ENCODE peak calls at places on chromosomes 16 and 17, in eight cellular contexts. F is pancreas; C is ovary; I is tibial nerve; B is effector memory CD4-positive, alpha-beta T cell; O is fibroblast of lung; X is CD4-positive, CD25-positive, alpha-beta regulatory T cell; Y is PC-3. U is an unnamed sample. For H3K27me3 and H3K4me1, the result is how much of the 10 kb centered on the place peaks cover.

GRCh38 chr17:14904406-14904805 is 360.7 kb downstream of the PMP22 start:
- DNase-seq in F (no peak), C (no peak), I (no peak), B (no peak), O (no peak), X (no peak), Y (no peak), U (no peak)

GRCh38 chr17:28018439-28019070 is 23.9 kb upstream of the NLK start:
- DNase-seq in F (no peak), C (no peak), I (no peak), B (no peak), O (peak), X (no peak), Y (peak), U (peak)

GRCh38 chr17:20066253-20066652 is 57.1 kb downstream of the SPECC1 start:
- DNase-seq in F (peak), C (peak), I (peak), B (no peak), O (peak), X (no peak), Y (peak), U (peak)

GRCh38 chr17:38504216-38504615 is 76.0 kb downstream of the ARHGAP23 start:
- DNase-seq in F (no peak), C (no peak), I (no peak), B (no peak), O (no peak), X (no peak), Y (no peak), U (no peak)

GRCh38 chr16:30051518-30051917 is 14.0 kb upstream of the ALDOA start:
- DNase-seq in F (no peak), C (no peak), I (no peak), B (no peak), O (peak), X (no peak), Y (peak), U (peak)

GRCh38 chr16:57349212-57350031 is 9.2 kb upstream of the CCL22 start:
- DNase-seq in F (no peak), C (no peak), I (no peak), B (no peak), O (no peak), X (no peak), Y (no peak), U (no peak)

GRCh38 chr17:39096435-39097158 is 54.8 kb downstream of the PLXDC1 start:
- DNase-seq in F (no peak), C (peak), I (no peak), B (no peak), O (no peak), X (peak), Y (no peak), U (no peak)

GRCh38 chr17:41678907-41679739 is 9.6 kb upstream of the EIF1 start:
- DNase-seq in F (no peak), C (no peak), I (no peak), B (peak), O (peak), X (peak), Y (peak), U (no peak)

GRCh38 chr16:68936729-68937631 is 93.6 kb downstream of the TANGO6 start:
- DNase-seq in F (no peak), C (no peak), I (no peak), B (no peak), O (peak), X (no peak), Y (no peak), U (peak)

GRCh38 chr17:18143044-18143936 is 34.7 kb downstream of the MYO15A start:
- DNase-seq in F (no peak), C (no peak), I (no peak), B (no peak), O (no peak), X (no peak), Y (peak), U (no peak)

GRCh38 chr16:27721548-27722265 is 171.8 kb downstream of the KATNIP start:
- DNase-seq in F (no peak), C (peak), I (peak), B (no peak), O (peak), X (no peak), Y (no peak), U (no peak)

GRCh38 chr16:50731130-50731988 is 10.5 kb upstream of the CYLD start:
- DNase-seq in F (no peak), C (no peak), I (no peak), B (no peak), O (no peak), X (peak), Y (no peak), U (no peak)

GRCh38 chr17:77846531-77847085 is 111.9 kb upstream of the TNRC6C start:
- DNase-seq in F (no peak), C (no peak), I (no peak), B (no peak), O (no peak), X (peak), Y (no peak), U (no peak)

GRCh38 chr17:2892305-2892971 is 96.2 kb downstream of the RAP1GAP2 start:
- DNase-seq in F (peak), C (no peak), I (no peak), B (no peak), O (peak), X (no peak), Y (peak), U (peak)

GRCh38 chr16:27253526-27253930 is 15.0 kb downstream of the NSMCE1 start:
- DNase-seq in F (no peak), C (no peak), I (no peak), B (no peak), O (peak), X (no peak), Y (peak), U (no peak)

GRCh38 chr16:10984509-10984908 is 40.1 kb downstream of the CLEC16A start:
- DNase-seq in F (no peak), C (no peak), I (no peak), B (no peak), O (peak), X (peak), Y (peak), U (no peak)

GRCh38 chr17:2172447-2172938 is 117.6 kb downstream of the HIC1 start:
- DNase-seq in F (peak), C (peak), I (no peak), B (no peak), O (peak), X (no peak), Y (peak), U (peak)

GRCh38 chr16:57940382-57940966 is 30.5 kb downstream of the CNGB1 start:
- DNase-seq in F (no peak), C (no peak), I (no peak), B (no peak), O (no peak), X (no peak), Y (no peak), U (no peak)

GRCh38 chr16:87407511-87408112 is 15.5 kb downstream of the MAP1LC3B start:
- DNase-seq in F (no peak), C (peak), I (no peak), B (no peak), O (peak), X (no peak), Y (peak), U (no peak)

GRCh38 chr17:60147553-60148241 is 2.1 kb upstream of the CA4 start:
- DNase-seq in F (no peak), C (no peak), I (no peak), B (no peak), O (no peak), X (no peak), Y (no peak), U (no peak)

GRCh38 chr17:43545383-43545632 is 832 bp downstream of the ETV4 start:
- DNase-seq in F (peak), C (no peak), I (no peak), B (peak), O (no peak), X (peak), Y (no peak), U (no peak)

GRCh38 chr17:81334419-81334896 is 39.4 kb upstream of the SLC38A10 start:
- DNase-seq in F (no peak), C (no peak), I (no peak), B (no peak), O (no peak), X (no peak), Y (no peak), U (no peak)

GRCh38 chr16:3004781-3005284 is 7.9 kb upstream of the CLDN9 start:
- DNase-seq in F (peak), C (no peak), I (no peak), B (no peak), O (no peak), X (no peak), Y (peak), U (no peak)

GRCh38 chr17:75067856-75068255 is 19.9 kb upstream of the SLC16A5 start:
- DNase-seq in F (no peak), C (no peak), I (no peak), B (no peak), O (no peak), X (peak), Y (no peak), U (no peak)

GRCh38 chr17:75068750-75069149 is 19.0 kb upstream of the SLC16A5 start:
- DNase-seq in F (no peak), C (no peak), I (no peak), B (no peak), O (no peak), X (no peak), Y (no peak), U (no peak)

GRCh38 chr17:75073618-75074047 is 14.1 kb upstream of the SLC16A5 start:
- DNase-seq in F (no peak), C (no peak), I (no peak), B (no peak), O (no peak), X (no peak), Y (no peak), U (no peak)

GRCh38 chr17:75065562-75066151 is 18.6 kb downstream of the KCTD2 start:
- DNase-seq in F (no peak), C (no peak), I (no peak), B (no peak), O (peak), X (no peak), Y (no peak), U (no peak)

GRCh38 chr17:75069783-75070182 is 18.0 kb upstream of the SLC16A5 start:
- DNase-seq in F (no peak), C (no peak), I (no peak), B (no peak), O (no peak), X (peak), Y (peak), U (no peak)
- H3K27me3 ChIP-seq in F (under half), C (under half), I (under half), B (under half), O (under half), X (under half), Y (under half), U (under half)

DNA sequence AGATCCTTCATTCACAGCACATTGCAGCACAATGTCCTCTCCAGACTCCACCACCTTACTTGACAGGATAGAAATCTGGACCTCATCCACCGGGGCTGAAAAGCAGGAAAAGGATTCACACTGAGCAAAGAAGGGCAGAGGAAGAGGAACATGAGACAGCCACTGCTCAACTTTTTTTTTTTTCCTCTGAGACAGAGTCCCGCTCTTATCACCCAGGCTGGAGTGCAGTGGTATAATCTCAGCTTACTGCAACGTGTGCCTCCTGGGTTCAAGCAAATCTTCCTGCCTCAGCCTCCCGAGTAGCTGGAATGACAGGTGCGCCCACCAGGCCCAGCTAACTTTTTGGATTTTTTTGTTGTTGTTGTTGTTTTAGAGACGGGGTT is 34.4 kb downstream of the PECAM1 start:
- DNase-seq in F (no peak), C (peak), I (no peak), B (no peak), O (no peak), X (no peak), Y (no peak), U (no peak)
- H3K27ac ChIP-seq in F (no peak), C (no peak), I (no peak), B (no peak), O (no peak), X (no peak), Y (peak), U (no peak)

DNA sequence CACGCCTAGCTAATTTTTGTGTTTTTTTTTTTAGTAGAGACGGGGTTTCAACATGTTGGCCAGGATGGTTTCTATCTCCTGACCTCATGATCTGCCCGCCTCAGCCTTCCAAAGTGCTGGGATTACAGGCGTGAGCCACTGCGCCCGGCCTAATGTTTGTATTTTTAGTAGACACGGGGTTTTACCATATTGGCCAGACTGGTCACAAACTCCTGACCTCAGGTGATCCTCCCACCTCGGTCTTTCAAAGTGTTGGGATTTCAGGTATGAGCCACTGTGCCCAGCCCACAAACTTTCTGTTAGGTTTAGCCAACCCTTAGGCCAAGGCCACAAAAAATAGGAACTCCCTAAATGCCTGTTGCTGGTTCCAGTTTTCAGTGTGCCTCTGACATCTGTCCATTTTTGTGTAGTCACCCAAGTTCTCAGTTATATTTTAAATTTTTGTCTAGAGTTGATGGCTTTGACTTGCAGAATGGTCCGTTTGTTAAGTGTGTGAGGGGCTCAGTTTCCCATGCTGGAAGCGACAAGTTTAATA is 12.7 kb downstream of the CCL16 start:
- DNase-seq in F (no peak), C (no peak), I (no peak), B (no peak), O (no peak), X (no peak), Y (no peak), U (no peak)
- H3K4me1 ChIP-seq in F (under half), C (under half), I (under half), B (under half), O (under half), X (under half), Y (under half), U (under half)

GRCh38 chr17:62657664-62658063 is 30.2 kb downstream of the MRC2 start:
- DNase-seq in F (no peak), C (no peak), I (no peak), B (no peak), O (no peak), X (no peak), Y (no peak), U (no peak)
- H3K27me3 ChIP-seq in F (under half), C (under half), I (under half), B (under half), O (under half), X (under half), Y (under half), U (under half)

DNA sequence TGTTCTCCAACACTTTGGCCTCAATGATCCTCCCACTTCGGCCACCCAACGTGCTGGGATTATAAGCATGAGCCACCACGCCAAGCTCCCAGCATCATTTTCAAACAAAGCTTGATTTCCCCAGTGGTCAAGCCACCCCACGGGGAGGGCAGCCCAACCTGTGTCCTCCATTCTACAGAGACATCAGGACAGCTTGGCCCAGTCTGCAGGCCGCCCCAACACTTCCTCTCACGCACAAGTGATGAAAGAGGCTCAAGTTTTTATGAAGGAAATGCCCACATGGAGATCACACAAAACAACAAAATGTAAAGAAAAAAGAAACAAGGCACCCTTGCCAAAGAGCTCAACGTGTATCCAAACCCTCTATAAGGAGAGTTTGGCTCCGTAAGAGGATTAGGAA is 112.4 kb downstream of the XYLT1 start:
- DNase-seq in F (no peak), C (no peak), I (no peak), B (no peak), O (no peak), X (no peak), Y (no peak), U (no peak)
- H3K27ac ChIP-seq in F (no peak), C (no peak), I (peak), B (no peak), O (no peak), X (peak), Y (no peak), U (no peak)

GRCh38 chr16:6898896-6899295 is 433.7 kb upstream of the RBFOX1 start:
- DNase-seq in F (no peak), C (no peak), I (no peak), B (no peak), O (no peak), X (no peak), Y (no peak), U (no peak)

GRCh38 chr16:6905601-6906000 is 427.0 kb upstream of the RBFOX1 start:
- DNase-seq in F (no peak), C (no peak), I (no peak), B (no peak), O (no peak), X (no peak), Y (no peak), U (no peak)

GRCh38 chr16:6897910-6898475 is 434.7 kb upstream of the RBFOX1 start:
- DNase-seq in F (no peak), C (no peak), I (no peak), B (no peak), O (no peak), X (no peak), Y (no peak), U (no peak)

GRCh38 chr16:6903671-6904070 is 429.0 kb upstream of the RBFOX1 start:
- DNase-seq in F (no peak), C (no peak), I (no peak), B (no peak), O (no peak), X (no peak), Y (no peak), U (no peak)
- H3K4me1 ChIP-seq in F (under half), C (under half), I (under half), B (under half), O (under half), X (under half), Y (under half), U (under half)

U was measured in foreskin keratinocyte.